ENCODE peak calls at places on chromosomes 12 and 14, in four cellular contexts. U is uterus, D is neural progenitor cell, K is hepatocyte. P is an unnamed sample. For H3K4me1, the result is how much of the 10 kb centered on the place peaks cover.

GRCh38 chr14:54640480-54640879 is 73.6 kb downstream of the SAMD4A start:
- DNase-seq in D (no peak), U (no peak), K (no peak), P (no peak)

GRCh38 chr12:27003421-27004311 is 10.5 kb downstream of the TM7SF3 start:
- DNase-seq in D (peak), K (no peak), U (no peak), P (no peak)

GRCh38 chr12:71509705-71510104 is 70.1 kb downstream of the LGR5 start:
- DNase-seq in K (no peak), U (no peak), D (no peak), P (no peak)

GRCh38 chr12:56836800-56837663 is 73.9 kb downstream of the HSD17B6 start:
- DNase-seq in U (no peak), D (no peak), K (no peak), P (no peak)

GRCh38 chr14:67240168-67240932 is 885 bp upstream of the PALS1 start:
- DNase-seq in U (peak), D (peak), K (peak), P (peak)

GRCh38 chr14:73264080-73264895 is 27.0 kb downstream of the PAPLN start:
- DNase-seq in D (no peak), K (no peak), U (no peak), P (no peak)

GRCh38 chr12:102421801-102422583 is 58.4 kb downstream of the IGF1 start:
- DNase-seq in U (no peak), K (no peak), D (no peak), P (no peak)

GRCh38 chr14:33726685-33727084 is 224.2 kb downstream of the EGLN3 start:
- DNase-seq in U (no peak), D (no peak), K (peak), P (no peak)

GRCh38 chr14:104989236-104989950 is 3.8 kb downstream of the CLBA1 start:
- DNase-seq in U (no peak), D (no peak), K (no peak), P (no peak)

GRCh38 chr14:63564318-63564717 is 21.1 kb upstream of the PPP2R5E start:
- DNase-seq in U (no peak), K (peak), D (no peak), P (no peak)

GRCh38 chr14:78530078-78530477 is 359.9 kb downstream of the NRXN3 start:
- DNase-seq in U (no peak), D (peak), K (peak), P (no peak)

GRCh38 chr12:11752403-11753150 is 103.1 kb downstream of the ETV6 start:
- DNase-seq in U (no peak), D (no peak), K (no peak), P (no peak)
- H3K27ac ChIP-seq in U (peak), D (no peak), K (no peak), P (no peak)

DNA sequence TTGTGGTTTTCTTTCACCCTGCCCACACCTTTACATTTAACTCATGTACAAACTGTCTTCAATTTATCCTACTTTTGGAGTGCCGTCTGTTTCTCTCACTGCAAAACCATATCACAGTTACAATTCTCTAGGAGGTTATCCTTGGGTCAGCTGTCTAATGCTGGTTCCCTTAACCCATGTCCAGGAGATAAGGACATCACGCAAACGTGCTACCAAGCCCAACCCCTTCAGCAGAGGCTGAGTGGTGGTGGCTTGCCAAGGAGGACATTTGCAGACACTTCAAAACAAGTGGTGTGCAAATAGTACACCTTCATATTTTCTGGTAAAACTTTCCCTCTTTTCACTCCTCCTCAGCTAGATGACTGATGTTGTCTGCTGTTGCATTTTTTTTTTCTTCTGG is 167.9 kb downstream of the PAX9 start:
- DNase-seq in U (no peak), K (no peak), D (no peak), P (no peak)
- H3K4me1 ChIP-seq in U (under half), K (under half), D (under half), P (under half)

GRCh38 chr12:23108957-23109356 is 484.0 kb downstream of the ETNK1 start:
- DNase-seq in D (no peak), U (no peak), K (no peak), P (no peak)
- TF ChIP-seq CTCF in D (no peak), U (no peak), K (no peak), P (no peak)

DNA sequence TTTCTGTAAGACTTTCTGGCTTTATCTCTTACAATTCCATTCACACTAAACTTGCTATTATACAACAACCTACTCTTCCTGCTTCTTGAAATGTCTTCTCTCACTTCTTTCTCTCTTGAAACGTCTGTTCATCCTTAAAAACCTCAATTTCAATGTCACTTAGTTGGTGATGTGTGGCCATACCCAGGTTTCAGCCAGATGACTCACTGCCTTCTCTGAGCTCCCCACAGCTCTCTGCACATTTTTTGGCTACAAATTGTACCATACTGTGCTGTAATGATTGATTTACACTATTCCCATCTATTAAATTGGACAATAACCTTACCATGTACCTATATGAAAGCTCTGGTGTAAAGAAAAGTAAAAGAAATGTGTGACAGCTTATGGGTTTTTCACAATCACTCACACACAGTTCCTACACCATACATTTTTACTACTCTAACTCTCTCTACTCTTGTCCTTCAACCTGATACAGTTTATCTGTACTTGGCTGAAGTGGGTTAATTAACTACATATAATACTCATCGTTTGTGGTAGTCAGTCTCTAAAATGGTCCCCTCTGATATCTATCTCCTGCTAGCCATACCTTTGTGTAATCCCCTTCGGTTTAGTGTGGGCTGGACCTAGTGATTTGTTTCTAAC is 222.1 kb downstream of the NELL2 start:
- DNase-seq in K (no peak), D (no peak), U (no peak), P (no peak)
- H3K27ac ChIP-seq in K (no peak), D (no peak), U (no peak), P (no peak)

GRCh38 chr14:52922656-52923055 is 28.2 kb downstream of the FERMT2 start:
- DNase-seq in U (no peak), K (no peak), D (no peak), P (no peak)
- H3K4me1 ChIP-seq in U (under half), K (under half), D (under half), P (half or more)

DNA sequence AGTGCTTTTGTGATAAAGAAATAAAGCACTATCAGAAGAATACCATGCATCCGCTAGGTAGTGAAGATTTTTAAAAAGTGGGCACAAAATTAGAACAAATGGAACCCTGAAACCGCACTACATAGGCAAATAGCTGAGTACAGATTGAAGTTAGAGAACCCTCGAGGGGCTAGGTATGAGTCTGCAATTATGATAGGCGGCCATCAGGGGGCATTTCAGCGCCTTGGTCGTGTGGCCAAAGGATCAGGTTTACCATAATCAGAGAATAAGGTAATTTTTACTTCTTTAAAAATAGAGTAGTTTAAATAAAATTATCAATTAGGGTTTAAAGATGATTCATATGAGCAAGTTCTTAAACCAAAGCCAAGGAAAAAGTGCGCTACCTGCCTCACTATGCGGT is 129.8 kb downstream of the TMX1 start:
- DNase-seq in D (no peak), U (no peak), K (no peak), P (no peak)
- TF ChIP-seq CTCF in D (peak), U (no peak), K (peak), P (peak)

GRCh38 chr12:44875954-44876553 is at the start of gene NELL2:
- DNase-seq in K (peak), U (no peak), D (peak), P (peak)

GRCh38 chr12:44875417-44875953 is 630 bp downstream of the NELL2 start:
- DNase-seq in K (peak), D (peak), U (no peak), P (no peak)

GRCh38 chr12:44873898-44874297 is 2.2 kb downstream of the NELL2 start:
- DNase-seq in K (peak), D (no peak), U (no peak), P (no peak)

GRCh38 chr12:44874981-44875416 is 1.1 kb downstream of the NELL2 start:
- DNase-seq in U (no peak), K (no peak), D (peak), P (no peak)

GRCh38 chr12:44876554-44877275 is 600 bp upstream of the NELL2 start:
- DNase-seq in U (no peak), D (peak), K (peak), P (peak)
- H3K27ac ChIP-seq in U (no peak), D (peak), K (no peak), P (no peak)

P was measured in psoas muscle.